ENCODE peak calls at places on chromosomes 3 and 15, in nine cellular contexts. S is astrocyte of the spinal cord; L is cardiac muscle cell; O is PC-3; T is effector CD4-positive, alpha-beta T cell; N is stimulated activated CD4-positive, alpha-beta T cell treated with anti-CD3 and anti-CD28 coated beads, Interleukin-4, amount 100 ng/mL, for 24 hours; M is A549; V is CD4-positive, alpha-beta memory T cell; K is activated T-cell treated with anti-CD3 and anti-CD28 coated beads, Interleukin-2, amount 50 U/mL, for 72 hours. E is an unnamed sample.

GRCh38 chr3:71504250-71505036 is 79.1 kb downstream of the FOXP1 start:
- DNase-seq in S (peak), L (no peak), O (peak), T (peak), N (peak), M (peak), V (no peak), K (peak), E (no peak)

GRCh38 chr3:81713018-81713417 is 48.4 kb downstream of the GBE1 start:
- DNase-seq in S (no peak), L (no peak), O (no peak), T (no peak), N (no peak), M (no peak), V (no peak), K (no peak), E (no peak)

GRCh38 chr3:82999777-83000176 is 1238.3 kb upstream of the GBE1 start:
- DNase-seq in S (no peak), L (no peak), O (peak), T (no peak), N (no peak), M (no peak), V (no peak), K (no peak), E (no peak)

GRCh38 chr15:83733206-83733605 is 79.3 kb downstream of the ADAMTSL3 start:
- DNase-seq in S (peak), L (no peak), O (peak), T (no peak), N (no peak), M (peak), V (no peak), K (no peak), E (no peak)

GRCh38 chr15:25716414-25717102 is 146.6 kb downstream of the ATP10A start:
- DNase-seq in S (no peak), L (no peak), O (no peak), T (no peak), N (no peak), M (no peak), V (no peak), K (no peak), E (no peak)

GRCh38 chr3:11159421-11159904 is 5.2 kb downstream of the HRH1 start:
- DNase-seq in S (peak), L (no peak), O (peak), T (no peak), N (no peak), M (no peak), V (no peak), K (no peak), E (no peak)

GRCh38 chr3:15905041-15905440 is 107.3 kb upstream of the ANKRD28 start:
- DNase-seq in S (no peak), L (no peak), O (no peak), T (no peak), N (no peak), M (no peak), V (no peak), K (no peak), E (no peak)

GRCh38 chr3:134242649-134243637 is 7.7 kb downstream of the RYK start:
- DNase-seq in S (peak), L (no peak), O (peak), T (no peak), N (no peak), M (no peak), V (no peak), K (peak), E (peak)

GRCh38 chr15:80778964-80779657 is at the start of gene CEMIP:
- DNase-seq in S (peak), L (peak), O (peak), T (no peak), N (peak), M (peak), V (no peak), K (peak), E (peak)

GRCh38 chr3:160554980-160555379 is 10.4 kb downstream of the KPNA4 start:
- DNase-seq in S (no peak), L (no peak), O (no peak), T (no peak), N (no peak), M (no peak), V (no peak), K (no peak), E (no peak)

GRCh38 chr3:156792945-156793344 is 33.2 kb upstream of the LEKR1 start:
- DNase-seq in S (peak), L (no peak), O (no peak), T (no peak), N (no peak), M (no peak), V (no peak), K (no peak), E (no peak)

GRCh38 chr15:88655103-88655553 is 16.3 kb downstream of the ISG20 start:
- DNase-seq in S (no peak), L (no peak), O (no peak), T (no peak), N (no peak), M (no peak), V (no peak), K (no peak), E (no peak)

GRCh38 chr3:177787279-177788041 is 590.2 kb upstream of the TBL1XR1 start:
- DNase-seq in S (no peak), L (no peak), O (no peak), T (no peak), N (peak), M (no peak), V (no peak), K (peak), E (no peak)

GRCh38 chr3:61199843-61200242 is 51.4 kb downstream of the FHIT start:
- DNase-seq in S (no peak), L (no peak), O (no peak), T (no peak), N (no peak), M (no peak), V (no peak), K (no peak), E (no peak)

GRCh38 chr15:66747866-66748265 is 45.8 kb downstream of the SMAD6 start:
- DNase-seq in S (no peak), L (no peak), O (no peak), T (no peak), N (no peak), M (no peak), V (no peak), K (no peak), E (no peak)

GRCh38 chr3:194671900-194672808 is at the start of gene LSG1:
- DNase-seq in S (peak), L (peak), O (peak), T (peak), N (peak), M (peak), V (peak), K (peak), E (peak)

GRCh38 chr3:5840091-5840490 is 652.6 kb downstream of the EDEM1 start:
- DNase-seq in S (peak), L (no peak), O (no peak), T (no peak), N (no peak), M (no peak), V (no peak), K (no peak), E (no peak)

GRCh38 chr3:126399348-126399730 is 4.6 kb downstream of the CFAP100 start:
- DNase-seq in S (no peak), L (no peak), O (peak), T (no peak), N (no peak), M (no peak), V (no peak), K (no peak), E (no peak)

GRCh38 chr15:71493526-71493925 is 316.8 kb upstream of the NR2E3 start:
- DNase-seq in S (no peak), L (no peak), O (no peak), T (no peak), N (no peak), M (no peak), V (no peak), K (no peak), E (no peak)

GRCh38 chr15:79084308-79084968 is 6.1 kb downstream of the RASGRF1 start:
- DNase-seq in S (no peak), L (no peak), O (no peak), T (no peak), N (no peak), M (no peak), V (no peak), K (no peak), E (no peak)

GRCh38 chr15:79834496-79834895 is 62.3 kb downstream of the MTHFS start:
- DNase-seq in S (no peak), L (peak), O (peak), T (no peak), N (no peak), M (no peak), V (no peak), K (no peak), E (no peak)

GRCh38 chr15:63727542-63727941 is 106.2 kb downstream of the HERC1 start:
- DNase-seq in S (no peak), L (no peak), O (no peak), T (no peak), N (no peak), M (no peak), V (no peak), K (no peak), E (no peak)

GRCh38 chr15:57540736-57541135 is 51.0 kb upstream of the MYZAP start:
- DNase-seq in S (no peak), L (no peak), O (no peak), T (no peak), N (no peak), M (no peak), V (no peak), K (peak), E (no peak)

GRCh38 chr3:160637081-160637480 is 39.9 kb upstream of the ARL14 start:
- DNase-seq in S (no peak), L (no peak), O (no peak), T (no peak), N (no peak), M (no peak), V (no peak), K (no peak), E (no peak)

GRCh38 chr3:128922804-128923459 is 43.5 kb downstream of the ACAD9 start:
- DNase-seq in S (no peak), L (no peak), O (no peak), T (peak), N (peak), M (no peak), V (peak), K (peak), E (no peak)

GRCh38 chr15:101250331-101250730 is 1.5 kb downstream of the CHSY1 start:
- DNase-seq in S (peak), L (no peak), O (peak), T (no peak), N (no peak), M (no peak), V (no peak), K (no peak), E (no peak)

GRCh38 chr3:10505791-10506585 is 602 bp upstream of the ATP2B2 start:
- DNase-seq in S (no peak), L (no peak), O (no peak), T (no peak), N (no peak), M (no peak), V (no peak), K (no peak), E (no peak)

GRCh38 chr15:58327958-58328357 is 103.8 kb upstream of the LIPC start:
- DNase-seq in S (no peak), L (no peak), O (no peak), T (no peak), N (no peak), M (no peak), V (no peak), K (no peak), E (no peak)

GRCh38 chr3:187986514-187986934 is 167.4 kb upstream of the LPP start:
- DNase-seq in S (peak), L (no peak), O (peak), T (no peak), N (peak), M (peak), V (no peak), K (peak), E (no peak)

GRCh38 chr15:37138586-37138985 is 38.2 kb upstream of the MEIS2 start:
- DNase-seq in S (no peak), L (no peak), O (no peak), T (no peak), N (no peak), M (no peak), V (no peak), K (no peak), E (no peak)

GRCh38 chr15:75531041-75531450 is 48.1 kb downstream of the PTPN9 start:
- DNase-seq in S (peak), L (no peak), O (peak), T (no peak), N (no peak), M (no peak), V (no peak), K (no peak), E (no peak)

GRCh38 chr3:192570757-192571156 is 156.6 kb downstream of the FGF12 start:
- DNase-seq in S (peak), L (no peak), O (peak), T (no peak), N (no peak), M (no peak), V (no peak), K (no peak), E (no peak)

GRCh38 chr3:55180936-55181535 is 253.2 kb upstream of the LRTM1 start:
- DNase-seq in S (peak), L (peak), O (peak), T (no peak), N (no peak), M (peak), V (no peak), K (no peak), E (peak)

GRCh38 chr15:88635343-88635742 is 3.5 kb upstream of the ISG20 start:
- DNase-seq in S (no peak), L (no peak), O (no peak), T (peak), N (no peak), M (no peak), V (peak), K (peak), E (no peak)

GRCh38 chr3:19221081-19221480 is 72.8 kb downstream of the KCNH8 start:
- DNase-seq in S (no peak), L (no peak), O (peak), T (no peak), N (no peak), M (no peak), V (no peak), K (no peak), E (no peak)

GRCh38 chr3:158568784-158569183 is 2.2 kb upstream of the MLF1 start:
- DNase-seq in S (no peak), L (no peak), O (peak), T (no peak), N (no peak), M (no peak), V (no peak), K (no peak), E (no peak)

E was measured in Caco-2.